ENCODE peak calls at places on chromosomes 11 and 22, in five cellular contexts. W is SK-N-SH, H is GM12878, Q is K562, L is HepG2. M is an unnamed sample.
A peak's percentile ranks its signal among the peaks of the same experiment; 100 is the strongest.

GRCh38 chr11:33360642-33361041 is 103.5 kb downstream of the HIPK3 start:
- DNase-seq in H (no peak), L (no peak), Q (no peak), W (no peak), M (no peak)

GRCh38 chr22:29457730-29458129 is 19.3 kb downstream of the RFPL1 start:
- DNase-seq in L (peak; percentile 37), W (peak; percentile 78), Q (peak; percentile 70), H (peak; percentile 21), M (peak; percentile 37)

GRCh38 chr11:75337195-75337654 is 14.2 kb downstream of the ARRB1 start:
- DNase-seq in L (no peak), Q (no peak), W (no peak), H (no peak), M (peak; percentile 60)

GRCh38 chr22:35039625-35040024 is 26.3 kb upstream of the ISX start:
- DNase-seq in H (no peak), L (no peak), Q (no peak), W (peak; percentile 23), M (no peak)

GRCh38 chr11:74321487-74322188 is 10.2 kb upstream of the P4HA3 start:
- DNase-seq in H (no peak), W (peak; percentile 41), Q (peak; percentile 30), L (peak; percentile 12), M (peak; percentile 65)

GRCh38 chr22:17199131-17199731 is 20.0 kb downstream of the ADA2 start:
- DNase-seq in W (peak; percentile 77), Q (no peak), H (no peak), L (no peak), M (peak; percentile 16)

GRCh38 chr11:121503056-121503455 is 50.3 kb upstream of the SORL1-AS1 start:
- DNase-seq in H (no peak), Q (no peak), L (no peak), W (no peak), M (no peak)

GRCh38 chr22:24845036-24845918 is 39.3 kb downstream of the SGSM1 start:
- DNase-seq in H (no peak), Q (no peak), L (no peak), W (no peak), M (peak; percentile 9)

GRCh38 chr11:1307998-1308744 is 1.3 kb downstream of the TOLLIP start:
- DNase-seq in W (peak; percentile 14), H (no peak), L (no peak), Q (no peak), M (peak; percentile 22)

GRCh38 chr11:22341582-22341919 is 3.4 kb downstream of the SLC17A6 start:
- DNase-seq in W (no peak), H (no peak), L (no peak), Q (no peak), M (no peak)

GRCh38 chr11:59172345-59173079 is 580 bp downstream of the DTX4 start:
- DNase-seq in H (peak; percentile 60), W (peak; percentile 63), Q (peak; percentile 37), L (peak; percentile 10), M (no peak)

GRCh38 chr22:44994399-44995281 is 15.2 kb downstream of the PHF21B start:
- DNase-seq in Q (no peak), L (no peak), H (no peak), W (peak; percentile 76), M (no peak)

GRCh38 chr22:26674211-26675190 is 17.1 kb downstream of the MIAT start:
- DNase-seq in L (no peak), H (peak; percentile 37), Q (no peak), W (no peak), M (no peak)

GRCh38 chr22:27220349-27220748 is 563.0 kb downstream of the MIAT start:
- DNase-seq in W (no peak), H (no peak), L (no peak), Q (no peak), M (peak; percentile 89)

GRCh38 chr22:32478994-32479393 is 4.4 kb downstream of the FBXO7 start:
- DNase-seq in W (no peak), L (no peak), Q (no peak), H (no peak), M (peak; percentile 28)

GRCh38 chr11:119673389-119674336 is 55.3 kb downstream of the NECTIN1 start:
- DNase-seq in W (no peak), L (no peak), Q (no peak), H (peak; percentile 88), M (no peak)
- H3K4me1 ChIP-seq in W (peaks cover 35% of the 10 kb centered on the region), L (no peaks in the 10 kb centered on the region), Q (no peaks in the 10 kb centered on the region), H (peaks cover 29% of the 10 kb centered on the region), M (peaks cover 19% of the 10 kb centered on the region)

GRCh38 chr11:26187639-26188038 is 144.3 kb upstream of the ANO3 start:
- DNase-seq in H (no peak), L (peak; percentile 62), Q (no peak), W (no peak), M (peak; percentile 82)
- TF ChIP-seq SMC3 in H (no peak), L (peak; percentile 21), Q (no peak), W (no peak), M (no peak)

DNA sequence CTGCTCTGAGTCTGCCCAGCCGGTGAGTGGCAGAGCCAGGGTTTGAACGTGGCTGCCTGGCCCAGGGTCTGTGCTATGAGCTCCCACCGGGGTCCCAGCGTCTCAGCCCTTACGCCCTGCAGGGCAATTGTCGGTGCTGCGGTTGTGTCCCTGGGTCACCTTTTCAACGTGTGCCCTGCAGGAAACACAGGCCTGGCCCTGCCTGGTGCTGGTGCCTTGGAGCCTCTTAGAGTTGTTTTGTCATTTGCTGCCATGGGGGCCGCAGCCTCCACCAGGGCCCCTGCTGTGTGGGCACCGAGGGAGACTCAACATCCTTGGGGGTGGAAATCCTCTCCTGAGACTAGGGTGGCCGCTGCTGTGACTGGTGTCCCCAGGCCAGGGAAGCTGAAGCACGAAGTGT is 50.6 kb upstream of the SLC22A12 start:
- DNase-seq in L (no peak), Q (no peak), H (no peak), W (no peak), M (no peak)
- H3K27me3 ChIP-seq in L (peaks cover 64% of the 10 kb centered on the region), Q (peaks cover 79% of the 10 kb centered on the region), H (peaks cover 11% of the 10 kb centered on the region), W (no peaks in the 10 kb centered on the region), M (peaks cover 21% of the 10 kb centered on the region)

GRCh38 chr11:62666259-62666926 is 1.3 kb downstream of the CSKMT start:
- DNase-seq in L (no peak), W (no peak), Q (peak; percentile 20), H (no peak), M (no peak)
- H3K4me1 ChIP-seq in L (peaks cover 57% of the 10 kb centered on the region), W (peaks cover 21% of the 10 kb centered on the region), Q (peaks cover 41% of the 10 kb centered on the region), H (peaks cover 14% of the 10 kb centered on the region), M (peaks cover 8% of the 10 kb centered on the region)

GRCh38 chr22:22882033-22882717 is 5.4 kb upstream of the IGLL5 start:
- DNase-seq in L (no peak), H (no peak), Q (peak; percentile 58), W (no peak), M (no peak)
- TF ChIP-seq SMC3 in L (no peak), H (no peak), Q (no peak), W (no peak), M (no peak)

GRCh38 chr11:71239581-71239980 is 12.8 kb downstream of the SHANK2 start:
- DNase-seq in L (no peak), Q (no peak), W (peak; percentile 4), H (no peak), M (no peak)
- H3K27me3 ChIP-seq in L (no peaks in the 10 kb centered on the region), Q (peaks cover 63% of the 10 kb centered on the region), W (no peaks in the 10 kb centered on the region), H (no peaks in the 10 kb centered on the region), M (no peaks in the 10 kb centered on the region)

DNA sequence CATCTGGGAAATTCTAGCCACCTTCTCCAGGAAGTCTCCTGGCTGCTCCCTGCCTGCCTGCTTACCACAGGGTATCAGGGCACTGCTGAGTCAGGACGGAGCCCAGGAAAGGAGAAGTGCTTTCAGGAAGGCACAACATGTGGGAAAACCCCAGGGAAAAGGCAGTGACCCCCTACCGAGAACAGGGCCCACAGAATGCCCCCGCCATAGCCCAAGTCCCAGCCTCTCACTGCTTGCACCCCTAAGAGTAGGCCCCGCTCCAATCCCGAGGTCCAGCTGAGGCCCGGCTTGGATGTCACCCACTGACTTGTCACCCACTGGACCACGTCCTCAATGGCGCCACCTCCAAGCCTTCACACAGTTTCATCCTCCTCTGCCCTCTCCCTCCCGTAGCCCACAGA is 34.1 kb downstream of the ARAP1 start:
- DNase-seq in L (no peak), Q (no peak), W (no peak), H (no peak), M (no peak)
- H3K4me1 ChIP-seq in L (no peaks in the 10 kb centered on the region), Q (peaks cover 25% of the 10 kb centered on the region), W (peaks cover 70% of the 10 kb centered on the region), H (peaks cover 35% of the 10 kb centered on the region), M (peaks cover 27% of the 10 kb centered on the region)

GRCh38 chr11:61539958-61540357 is 31.4 kb downstream of the LRRC10B start:
- DNase-seq in W (no peak), Q (no peak), L (no peak), H (no peak), M (no peak)

GRCh38 chr11:61540528-61540927 is 32.0 kb downstream of the LRRC10B start:
- DNase-seq in L (no peak), H (no peak), Q (no peak), W (peak; percentile 60), M (no peak)

GRCh38 chr11:61542661-61543060 is 34.1 kb downstream of the LRRC10B start:
- DNase-seq in L (no peak), W (peak; percentile 68), Q (no peak), H (no peak), M (no peak)

GRCh38 chr11:61542024-61542461 is 33.5 kb downstream of the LRRC10B start:
- DNase-seq in H (no peak), L (no peak), Q (no peak), W (peak; percentile 83), M (no peak)

DNA sequence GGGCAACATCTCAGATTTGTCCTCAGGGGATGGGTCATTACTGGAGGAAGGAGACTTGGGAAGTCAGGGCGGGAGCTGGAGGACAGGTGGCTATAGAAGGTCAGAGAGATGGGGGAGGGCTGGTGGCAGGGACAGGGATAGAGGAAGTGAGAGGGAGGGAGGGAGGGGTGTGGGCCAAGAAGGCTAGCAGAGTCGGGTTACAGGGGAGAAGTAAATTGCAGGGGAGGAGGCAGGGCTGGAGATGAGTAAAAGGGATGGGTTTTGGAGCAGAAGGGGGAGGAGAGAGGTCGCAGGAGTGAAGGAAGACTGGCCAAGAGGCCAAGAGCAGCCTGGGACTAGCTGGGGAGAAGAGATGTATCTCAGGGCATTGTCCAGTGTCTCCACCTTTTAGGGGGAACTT is 33.0 kb downstream of the LRRC10B start:
- DNase-seq in Q (peak; percentile 56), W (peak; percentile 63), L (no peak), H (no peak), M (peak; percentile 52)
- TF ChIP-seq SMC3 in Q (no peak), W (no peak), L (no peak), H (no peak), M (no peak)

DNA sequence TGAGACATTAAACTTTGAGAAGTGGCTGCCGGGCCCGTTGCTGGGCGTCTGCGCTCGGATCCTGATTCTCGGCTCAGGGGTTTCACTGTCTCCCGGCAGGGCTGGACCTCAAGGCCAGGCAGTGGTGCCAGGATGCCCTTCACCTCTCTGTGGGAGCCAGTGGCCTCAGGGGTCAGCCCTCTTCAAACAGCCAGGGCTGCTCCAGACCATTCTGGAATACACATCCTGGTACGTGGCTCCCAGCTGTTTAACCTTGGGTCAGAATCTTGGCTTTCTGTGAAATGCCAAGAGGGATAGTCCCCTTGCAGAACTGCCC is 70.5 kb downstream of the MPPED1 start:
- DNase-seq in L (no peak), W (no peak), Q (no peak), H (no peak), M (no peak)
- H3K27me3 ChIP-seq in L (peaks cover 6% of the 10 kb centered on the region), W (no peaks in the 10 kb centered on the region), Q (no peaks in the 10 kb centered on the region), H (no peaks in the 10 kb centered on the region), M (peaks cover 2% of the 10 kb centered on the region)